ENCODE peak calls at places on chromosomes 4 and X, in six cellular contexts. L is stimulated activated CD4-positive, alpha-beta T cell treated with anti-CD3 and anti-CD28 coated beads, Interleukin-12 subunit alpha, Interleukin-12 subunit beta, amount 100 ng/mL, for 24 hours; H is sigmoid colon; P is heart left ventricle; J is left ventricle myocardium inferior; I is T-helper 1 cell. R is an unnamed sample.

GRCh38 chr4:34250562-34250961 is 1993.8 kb downstream of the ARAP2 start:
- DNase-seq in J (no peak), P (no peak), L (no peak), I (no peak), H (no peak), R (no peak)

GRCh38 chrX:150767045-150767395 is 73.8 kb downstream of the MTMR1 start:
- DNase-seq in I (no peak), L (no peak), J (peak), H (no peak), P (peak), R (no peak)

GRCh38 chr4:97349468-97350186 is 793.6 kb downstream of the STPG2 start:
- DNase-seq in L (no peak), H (no peak), I (no peak), J (no peak), P (no peak), R (no peak)

GRCh38 chr4:114659386-114660008 is 60.9 kb downstream of the UGT8 start:
- DNase-seq in L (peak), P (peak), H (no peak), I (peak), J (peak), R (no peak)

GRCh38 chr4:185142911-185143595 is at the start of gene SLC25A4:
- DNase-seq in J (peak), P (peak), H (peak), I (peak), L (peak), R (peak)

GRCh38 chr4:182443070-182443469 is 199.9 kb downstream of the TENM3 start:
- DNase-seq in H (no peak), L (no peak), P (no peak), I (no peak), J (no peak), R (no peak)

GRCh38 chr4:101711590-101712255 is 78.8 kb upstream of the BANK1 start:
- DNase-seq in L (no peak), J (no peak), P (no peak), I (no peak), H (no peak), R (no peak)

GRCh38 chr4:57053508-57053907 is 56.7 kb downstream of the IGFBP7 start:
- DNase-seq in L (no peak), H (no peak), I (no peak), P (no peak), J (no peak), R (no peak)

GRCh38 chrX:135383249-135383648 is 38.5 kb upstream of the SMIM10L2A start:
- DNase-seq in H (no peak), L (no peak), P (no peak), J (no peak), I (no peak), R (no peak)

GRCh38 chr4:1172971-1173757 is 781 bp upstream of the SPON2 start:
- DNase-seq in P (no peak), L (no peak), H (peak), I (no peak), J (no peak), R (no peak)

GRCh38 chr4:36758312-36758690 is 476.9 kb downstream of the DTHD1 start:
- DNase-seq in H (no peak), I (no peak), L (no peak), J (no peak), P (no peak), R (no peak)

GRCh38 chrX:69046996-69047490 is 118.2 kb downstream of the PJA1 start:
- DNase-seq in I (no peak), P (no peak), H (no peak), J (no peak), L (no peak), R (no peak)

R was measured in effector memory CD4-positive, alpha-beta T cell.